ENCODE peak calls at places on chromosomes 3 and 15, in nine cellular contexts. One of them, this sample, is unnamed.

GRCh38 chr3:30475038-30475808 is 131.2 kb upstream of the TGFBR2 start:
- DNase-seq in adrenal gland: no peak
- DNase-seq in KG1: no peak
- DNase-seq in mesothelial cell of epicardium: no peak
- DNase-seq in activated gamma-delta T cell: no peak
- DNase-seq in NT2/D1: no peak
- DNase-seq in CD8-positive, alpha-beta memory T cell: no peak
- DNase-seq in stimulated activated CD8-positive, alpha-beta memory T cell treated with anti-CD3 and anti-CD28 coated beads, Interleukin-15, amount 100 ng/mL, for 24 hours: no peak
- DNase-seq in islet precursor cell: no peak
- DNase-seq in this sample: no peak

GRCh38 chr3:153596402-153596801 is 434.4 kb downstream of the RAP2B start:
- DNase-seq in adrenal gland: no peak
- DNase-seq in KG1: no peak
- DNase-seq in mesothelial cell of epicardium: no peak
- DNase-seq in activated gamma-delta T cell: no peak
- DNase-seq in NT2/D1: no peak
- DNase-seq in CD8-positive, alpha-beta memory T cell: no peak
- DNase-seq in stimulated activated CD8-positive, alpha-beta memory T cell treated with anti-CD3 and anti-CD28 coated beads, Interleukin-15, amount 100 ng/mL, for 24 hours: no peak
- DNase-seq in islet precursor cell: no peak
- DNase-seq in this sample: no peak

GRCh38 chr3:40043444-40043755 is 234.0 kb downstream of the MYRIP start:
- DNase-seq in adrenal gland: peak
- DNase-seq in KG1: no peak
- DNase-seq in mesothelial cell of epicardium: no peak
- DNase-seq in activated gamma-delta T cell: no peak
- DNase-seq in NT2/D1: no peak
- DNase-seq in CD8-positive, alpha-beta memory T cell: no peak
- DNase-seq in stimulated activated CD8-positive, alpha-beta memory T cell treated with anti-CD3 and anti-CD28 coated beads, Interleukin-15, amount 100 ng/mL, for 24 hours: no peak
- DNase-seq in islet precursor cell: no peak
- DNase-seq in this sample: no peak

GRCh38 chr3:69193749-69194148 is 71.4 kb upstream of the LMOD3 start:
- DNase-seq in adrenal gland: no peak
- DNase-seq in KG1: no peak
- DNase-seq in mesothelial cell of epicardium: no peak
- DNase-seq in activated gamma-delta T cell: no peak
- DNase-seq in NT2/D1: no peak
- DNase-seq in CD8-positive, alpha-beta memory T cell: no peak
- DNase-seq in stimulated activated CD8-positive, alpha-beta memory T cell treated with anti-CD3 and anti-CD28 coated beads, Interleukin-15, amount 100 ng/mL, for 24 hours: no peak
- DNase-seq in islet precursor cell: no peak
- DNase-seq in this sample: no peak

GRCh38 chr3:155494332-155494731 is 200.8 kb upstream of the STRIT1 start:
- DNase-seq in adrenal gland: no peak
- DNase-seq in KG1: no peak
- DNase-seq in mesothelial cell of epicardium: no peak
- DNase-seq in activated gamma-delta T cell: no peak
- DNase-seq in NT2/D1: no peak
- DNase-seq in CD8-positive, alpha-beta memory T cell: no peak
- DNase-seq in stimulated activated CD8-positive, alpha-beta memory T cell treated with anti-CD3 and anti-CD28 coated beads, Interleukin-15, amount 100 ng/mL, for 24 hours: no peak
- DNase-seq in islet precursor cell: no peak
- DNase-seq in this sample: no peak

GRCh38 chr15:70596354-70597055 is 166.9 kb downstream of the UACA start:
- DNase-seq in adrenal gland: no peak
- DNase-seq in KG1: no peak
- DNase-seq in mesothelial cell of epicardium: peak
- DNase-seq in activated gamma-delta T cell: no peak
- DNase-seq in NT2/D1: no peak
- DNase-seq in CD8-positive, alpha-beta memory T cell: no peak
- DNase-seq in stimulated activated CD8-positive, alpha-beta memory T cell treated with anti-CD3 and anti-CD28 coated beads, Interleukin-15, amount 100 ng/mL, for 24 hours: no peak
- DNase-seq in islet precursor cell: peak
- DNase-seq in this sample: peak

GRCh38 chr3:149658444-149659172 is 783 bp upstream of the WWTR1 start:
- DNase-seq in adrenal gland: peak
- DNase-seq in KG1: no peak
- DNase-seq in mesothelial cell of epicardium: peak
- DNase-seq in activated gamma-delta T cell: no peak
- DNase-seq in NT2/D1: no peak
- DNase-seq in CD8-positive, alpha-beta memory T cell: peak
- DNase-seq in stimulated activated CD8-positive, alpha-beta memory T cell treated with anti-CD3 and anti-CD28 coated beads, Interleukin-15, amount 100 ng/mL, for 24 hours: no peak
- DNase-seq in islet precursor cell: no peak
- DNase-seq in this sample: no peak

GRCh38 chr3:69770219-69770618 is 31.0 kb downstream of the MITF start:
- DNase-seq in adrenal gland: no peak
- DNase-seq in KG1: no peak
- DNase-seq in mesothelial cell of epicardium: no peak
- DNase-seq in activated gamma-delta T cell: no peak
- DNase-seq in NT2/D1: no peak
- DNase-seq in CD8-positive, alpha-beta memory T cell: no peak
- DNase-seq in stimulated activated CD8-positive, alpha-beta memory T cell treated with anti-CD3 and anti-CD28 coated beads, Interleukin-15, amount 100 ng/mL, for 24 hours: no peak
- DNase-seq in islet precursor cell: no peak
- DNase-seq in this sample: no peak

GRCh38 chr3:131353016-131353877 is 28.3 kb upstream of the NUDT16 start:
- DNase-seq in adrenal gland: no peak
- DNase-seq in KG1: no peak
- DNase-seq in mesothelial cell of epicardium: no peak
- DNase-seq in activated gamma-delta T cell: no peak
- DNase-seq in NT2/D1: no peak
- DNase-seq in CD8-positive, alpha-beta memory T cell: no peak
- DNase-seq in stimulated activated CD8-positive, alpha-beta memory T cell treated with anti-CD3 and anti-CD28 coated beads, Interleukin-15, amount 100 ng/mL, for 24 hours: no peak
- DNase-seq in islet precursor cell: no peak
- DNase-seq in this sample: no peak

GRCh38 chr3:66363133-66363532 is 137.7 kb downstream of the LRIG1 start:
- DNase-seq in adrenal gland: no peak
- DNase-seq in KG1: no peak
- DNase-seq in mesothelial cell of epicardium: no peak
- DNase-seq in activated gamma-delta T cell: no peak
- DNase-seq in NT2/D1: no peak
- DNase-seq in CD8-positive, alpha-beta memory T cell: no peak
- DNase-seq in stimulated activated CD8-positive, alpha-beta memory T cell treated with anti-CD3 and anti-CD28 coated beads, Interleukin-15, amount 100 ng/mL, for 24 hours: no peak
- DNase-seq in islet precursor cell: no peak
- DNase-seq in this sample: no peak

GRCh38 chr3:101861978-101862421 is 12.7 kb downstream of the NFKBIZ start:
- DNase-seq in adrenal gland: no peak
- DNase-seq in KG1: no peak
- DNase-seq in mesothelial cell of epicardium: no peak
- DNase-seq in activated gamma-delta T cell: no peak
- DNase-seq in NT2/D1: no peak
- DNase-seq in CD8-positive, alpha-beta memory T cell: no peak
- DNase-seq in stimulated activated CD8-positive, alpha-beta memory T cell treated with anti-CD3 and anti-CD28 coated beads, Interleukin-15, amount 100 ng/mL, for 24 hours: no peak
- DNase-seq in islet precursor cell: no peak
- DNase-seq in this sample: no peak

GRCh38 chr3:55091381-55092225 is 163.7 kb upstream of the LRTM1 start:
- DNase-seq in adrenal gland: no peak
- DNase-seq in KG1: no peak
- DNase-seq in mesothelial cell of epicardium: no peak
- DNase-seq in activated gamma-delta T cell: no peak
- DNase-seq in NT2/D1: no peak
- DNase-seq in CD8-positive, alpha-beta memory T cell: no peak
- DNase-seq in stimulated activated CD8-positive, alpha-beta memory T cell treated with anti-CD3 and anti-CD28 coated beads, Interleukin-15, amount 100 ng/mL, for 24 hours: no peak
- DNase-seq in islet precursor cell: no peak
- DNase-seq in this sample: no peak

GRCh38 chr3:85360742-85361387 is 402.1 kb downstream of the CADM2 start:
- DNase-seq in adrenal gland: peak
- DNase-seq in KG1: no peak
- DNase-seq in mesothelial cell of epicardium: peak
- DNase-seq in activated gamma-delta T cell: no peak
- DNase-seq in NT2/D1: peak
- DNase-seq in CD8-positive, alpha-beta memory T cell: no peak
- DNase-seq in stimulated activated CD8-positive, alpha-beta memory T cell treated with anti-CD3 and anti-CD28 coated beads, Interleukin-15, amount 100 ng/mL, for 24 hours: no peak
- DNase-seq in islet precursor cell: peak
- DNase-seq in this sample: no peak

GRCh38 chr15:44541282-44541958 is 4.5 kb downstream of the EIF3J start:
- DNase-seq in adrenal gland: no peak
- DNase-seq in KG1: no peak
- DNase-seq in mesothelial cell of epicardium: no peak
- DNase-seq in activated gamma-delta T cell: no peak
- DNase-seq in NT2/D1: no peak
- DNase-seq in CD8-positive, alpha-beta memory T cell: no peak
- DNase-seq in stimulated activated CD8-positive, alpha-beta memory T cell treated with anti-CD3 and anti-CD28 coated beads, Interleukin-15, amount 100 ng/mL, for 24 hours: no peak
- DNase-seq in islet precursor cell: no peak
- DNase-seq in this sample: no peak

GRCh38 chr15:39869251-39869650 is 50.8 kb downstream of the GPR176 start:
- DNase-seq in adrenal gland: no peak
- DNase-seq in KG1: no peak
- DNase-seq in mesothelial cell of epicardium: no peak
- DNase-seq in activated gamma-delta T cell: no peak
- DNase-seq in NT2/D1: no peak
- DNase-seq in CD8-positive, alpha-beta memory T cell: no peak
- DNase-seq in stimulated activated CD8-positive, alpha-beta memory T cell treated with anti-CD3 and anti-CD28 coated beads, Interleukin-15, amount 100 ng/mL, for 24 hours: no peak
- DNase-seq in islet precursor cell: no peak
- DNase-seq in this sample: no peak

GRCh38 chr3:123739754-123740153 is 144.4 kb downstream of the MYLK start:
- DNase-seq in adrenal gland: no peak
- DNase-seq in KG1: no peak
- DNase-seq in mesothelial cell of epicardium: no peak
- DNase-seq in activated gamma-delta T cell: no peak
- DNase-seq in NT2/D1: no peak
- DNase-seq in CD8-positive, alpha-beta memory T cell: no peak
- DNase-seq in stimulated activated CD8-positive, alpha-beta memory T cell treated with anti-CD3 and anti-CD28 coated beads, Interleukin-15, amount 100 ng/mL, for 24 hours: no peak
- DNase-seq in islet precursor cell: no peak
- DNase-seq in this sample: no peak

GRCh38 chr3:126180477-126181397 is at the start of gene ALDH1L1:
- DNase-seq in adrenal gland: peak
- DNase-seq in KG1: no peak
- DNase-seq in mesothelial cell of epicardium: peak
- DNase-seq in activated gamma-delta T cell: peak
- DNase-seq in NT2/D1: peak
- DNase-seq in CD8-positive, alpha-beta memory T cell: no peak
- DNase-seq in stimulated activated CD8-positive, alpha-beta memory T cell treated with anti-CD3 and anti-CD28 coated beads, Interleukin-15, amount 100 ng/mL, for 24 hours: no peak
- DNase-seq in islet precursor cell: peak
- DNase-seq in this sample: no peak

GRCh38 chr3:168249048-168249538 is 153.4 kb upstream of the GOLIM4 start:
- DNase-seq in adrenal gland: no peak
- DNase-seq in KG1: no peak
- DNase-seq in mesothelial cell of epicardium: no peak
- DNase-seq in activated gamma-delta T cell: no peak
- DNase-seq in NT2/D1: no peak
- DNase-seq in CD8-positive, alpha-beta memory T cell: no peak
- DNase-seq in stimulated activated CD8-positive, alpha-beta memory T cell treated with anti-CD3 and anti-CD28 coated beads, Interleukin-15, amount 100 ng/mL, for 24 hours: no peak
- DNase-seq in islet precursor cell: no peak
- DNase-seq in this sample: no peak

This sample was measured in type B pancreatic cell.